ENCODE peak calls at places on chromosomes 12 and 14, in eight cellular contexts. U is Peyer's patch; H is CD4-positive, alpha-beta memory T cell; R is sigmoid colon; T is GM23338; C is GM23248; Y is MM.1S; O is CD8-positive, alpha-beta T cell. Q is an unnamed sample. For H3K27me3, the result is how much of the 10 kb centered on the place peaks cover.

GRCh38 chr14:45249847-45250575 is 3.0 kb downstream of the MIS18BP1 start:
- DNase-seq in U (no peak), H (no peak), R (peak), T (no peak), C (peak), Y (peak), O (no peak), Q (no peak)

GRCh38 chr12:31491819-31492598 is 98.9 kb downstream of the DENND5B start:
- DNase-seq in U (no peak), H (no peak), R (no peak), T (peak), C (peak), Y (no peak), O (no peak), Q (no peak)

GRCh38 chr12:77786675-77787074 is 44.0 kb upstream of the NAV3 start:
- DNase-seq in U (no peak), H (no peak), R (no peak), T (no peak), C (no peak), Y (no peak), O (no peak), Q (no peak)

GRCh38 chr14:52077261-52077984 is 8.6 kb upstream of the NID2 start:
- DNase-seq in U (no peak), H (no peak), R (no peak), T (no peak), C (peak), Y (no peak), O (no peak), Q (no peak)

GRCh38 chr14:30621354-30621953 is 665 bp upstream of the SCFD1 start:
- DNase-seq in U (no peak), H (no peak), R (no peak), T (peak), C (peak), Y (no peak), O (no peak), Q (peak)

GRCh38 chr14:49999216-49999761 is 106.4 kb downstream of the ARF6 start:
- DNase-seq in U (peak), H (peak), R (peak), T (no peak), C (peak), Y (peak), O (peak), Q (peak)

GRCh38 chr12:92108651-92109050 is 37.0 kb downstream of the BTG1 start:
- DNase-seq in U (no peak), H (no peak), R (peak), T (peak), C (peak), Y (no peak), O (no peak), Q (peak)

GRCh38 chr12:132256646-132257045 is 72.7 kb downstream of the GALNT9 start:
- DNase-seq in U (no peak), H (no peak), R (no peak), T (no peak), C (no peak), Y (no peak), O (no peak), Q (no peak)

GRCh38 chr12:120767071-120768024 is 41.7 kb downstream of the ACADS start:
- DNase-seq in U (no peak), H (no peak), R (no peak), T (no peak), C (no peak), Y (no peak), O (no peak), Q (peak)

GRCh38 chr12:2876431-2877046 is 435 bp downstream of the FOXM1 start:
- DNase-seq in U (no peak), H (no peak), R (peak), T (peak), C (peak), Y (peak), O (no peak), Q (no peak)

GRCh38 chr12:55824726-55825125 is 4.7 kb downstream of the DNAJC14 start:
- DNase-seq in U (no peak), H (no peak), R (no peak), T (no peak), C (no peak), Y (no peak), O (no peak), Q (no peak)

GRCh38 chr12:6607751-6608591 is 792 bp upstream of the CHD4 start:
- DNase-seq in U (peak), H (peak), R (peak), T (peak), C (peak), Y (peak), O (peak), Q (peak)

GRCh38 chr14:104972301-104973211 is 5.6 kb downstream of the AHNAK2 start:
- DNase-seq in U (no peak), H (no peak), R (peak), T (no peak), C (peak), Y (no peak), O (no peak), Q (no peak)

GRCh38 chr12:8912910-8913309 is 1.4 kb upstream of the PHC1 start:
- DNase-seq in U (no peak), H (no peak), R (no peak), T (peak), C (peak), Y (no peak), O (no peak), Q (peak)

GRCh38 chr14:23141706-23142467 is 22.8 kb upstream of the CEBPE start:
- DNase-seq in U (no peak), H (no peak), R (peak), T (no peak), C (peak), Y (no peak), O (no peak), Q (no peak)

GRCh38 chr14:104993306-104993705 is 7.7 kb downstream of the CLBA1 start:
- DNase-seq in U (no peak), H (no peak), R (no peak), T (no peak), C (no peak), Y (no peak), O (no peak), Q (no peak)

GRCh38 chr12:109731231-109731731 is 17.7 kb downstream of the FAM222A start:
- DNase-seq in U (no peak), H (no peak), R (peak), T (no peak), C (no peak), Y (no peak), O (no peak), Q (no peak)

GRCh38 chr14:52051861-52052260 is 17.0 kb downstream of the NID2 start:
- DNase-seq in U (no peak), H (no peak), R (no peak), T (no peak), C (peak), Y (no peak), O (no peak), Q (no peak)

GRCh38 chr14:51959928-51960327 is 29.4 kb upstream of the RTRAF start:
- DNase-seq in U (no peak), H (no peak), R (no peak), T (no peak), C (no peak), Y (no peak), O (no peak), Q (no peak)

GRCh38 chr14:91279354-91279753 is 34.9 kb upstream of the GPR68 start:
- DNase-seq in U (no peak), H (no peak), R (no peak), T (no peak), C (no peak), Y (no peak), O (no peak), Q (no peak)

GRCh38 chr12:34287986-34288962 is 266.0 kb downstream of the ALG10 start:
- DNase-seq in U (peak), H (no peak), R (peak), T (no peak), C (no peak), Y (no peak), O (no peak), Q (no peak)

GRCh38 chr12:124790650-124791400 is 72.8 kb downstream of the SCARB1 start:
- DNase-seq in U (no peak), H (no peak), R (no peak), T (no peak), C (no peak), Y (no peak), O (no peak), Q (no peak)

GRCh38 chr14:65501328-65501727 is 88.8 kb downstream of the FUT8 start:
- DNase-seq in U (no peak), H (no peak), R (no peak), T (no peak), C (no peak), Y (no peak), O (no peak), Q (no peak)

GRCh38 chr14:75176142-75176820 is at the start of gene TMED10:
- DNase-seq in U (peak), H (peak), R (peak), T (peak), C (peak), Y (peak), O (peak), Q (peak)

GRCh38 chr12:42213023-42213422 is 25.0 kb downstream of the YAF2 start:
- DNase-seq in U (no peak), H (no peak), R (no peak), T (no peak), C (no peak), Y (no peak), O (no peak), Q (no peak)

GRCh38 chr14:67446371-67447032 is 34.5 kb upstream of the PLEK2 start:
- DNase-seq in U (no peak), H (no peak), R (no peak), T (no peak), C (no peak), Y (no peak), O (no peak), Q (no peak)

GRCh38 chr12:6443361-6443983 is 1.3 kb upstream of the CD27 start:
- DNase-seq in U (peak), H (no peak), R (peak), T (no peak), C (no peak), Y (peak), O (no peak), Q (no peak)

GRCh38 chr12:101051901-101052550 is 158.0 kb downstream of the SLC5A8 start:
- DNase-seq in U (no peak), H (no peak), R (no peak), T (no peak), C (peak), Y (no peak), O (no peak), Q (no peak)

GRCh38 chr12:122097641-122098364 is 19.2 kb downstream of the MLXIP start:
- DNase-seq in U (no peak), H (no peak), R (peak), T (no peak), C (no peak), Y (no peak), O (no peak), Q (no peak)

GRCh38 chr14:59871166-59871495 is 555 bp upstream of the RTN1 start:
- DNase-seq in U (no peak), H (no peak), R (no peak), T (no peak), C (no peak), Y (no peak), O (no peak), Q (no peak)

GRCh38 chr12:76586764-76587395 is 27.3 kb upstream of the OSBPL8 start:
- DNase-seq in U (peak), H (peak), R (no peak), T (peak), C (peak), Y (peak), O (peak), Q (no peak)

GRCh38 chr14:69319911-69320310 is 60.0 kb downstream of the GALNT16 start:
- DNase-seq in U (no peak), H (no peak), R (no peak), T (no peak), C (no peak), Y (no peak), O (no peak), Q (no peak)

GRCh38 chr12:53754196-53754595 is 2.4 kb upstream of the CISTR start:
- DNase-seq in U (peak), H (no peak), R (no peak), T (no peak), C (no peak), Y (no peak), O (no peak), Q (no peak)

GRCh38 chr12:131912526-131913274 is 16.4 kb upstream of the PUS1 start:
- DNase-seq in U (peak), H (no peak), R (peak), T (no peak), C (peak), Y (no peak), O (no peak), Q (peak)

GRCh38 chr12:12724421-12725085 is 7.4 kb downstream of the CDKN1B start:
- DNase-seq in U (no peak), H (peak), R (no peak), T (peak), C (peak), Y (peak), O (peak), Q (peak)

GRCh38 chr12:111773801-111774551 is 7.2 kb downstream of the ALDH2 start:
- DNase-seq in U (peak), H (no peak), R (peak), T (no peak), C (peak), Y (peak), O (no peak), Q (no peak)

GRCh38 chr12:12901158-12901791 is 9.9 kb downstream of the GPRC5A start:
- DNase-seq in U (no peak), H (no peak), R (peak), T (no peak), C (peak), Y (no peak), O (no peak), Q (no peak)

GRCh38 chr14:39265741-39266588 is 32.2 kb downstream of the MIA2 start:
- DNase-seq in U (no peak), H (peak), R (no peak), T (no peak), C (peak), Y (peak), O (no peak), Q (no peak)

GRCh38 chr14:64232095-64232830 is 61.9 kb downstream of the ESR2 start:
- DNase-seq in U (no peak), H (no peak), R (no peak), T (no peak), C (peak), Y (no peak), O (no peak), Q (no peak)

DNA sequence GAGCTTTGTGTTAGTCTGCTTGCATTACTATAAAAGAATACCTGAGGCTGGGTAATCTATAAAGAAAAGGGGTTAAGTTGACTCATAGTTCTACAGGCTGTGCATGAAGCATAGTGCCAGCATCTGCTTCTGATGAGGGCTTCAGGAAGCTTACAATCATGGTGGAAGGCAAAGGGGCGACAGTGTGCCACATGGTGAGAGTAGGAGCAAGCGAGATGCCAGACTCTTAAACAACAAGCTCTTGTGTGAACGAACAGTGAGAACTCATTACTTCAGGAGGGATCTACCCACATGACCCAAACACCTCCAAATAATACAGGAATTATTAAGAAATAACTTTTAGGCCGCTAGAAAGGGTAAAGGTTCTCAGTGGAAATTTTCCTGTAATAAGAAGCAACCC is 28.1 kb downstream of the APOBEC1 start:
- DNase-seq in U (no peak), H (no peak), R (no peak), T (no peak), C (no peak), Y (no peak), O (no peak), Q (no peak)
- H3K4me3 ChIP-seq in U (no peak), H (no peak), R (no peak), T (peak), C (no peak), Y (peak), O (no peak), Q (peak)

GRCh38 chr12:1822699-1823098 is 2.3 kb downstream of the LRTM2 start:
- DNase-seq in U (no peak), H (no peak), R (no peak), T (no peak), C (no peak), Y (no peak), O (no peak), Q (no peak)
- H3K27me3 ChIP-seq in U (under half), H (under half), R (under half), T (under half), C (half or more), Y (half or more), O (under half), Q (under half)

GRCh38 chr12:99067171-99067785 is 422.2 kb downstream of the APAF1 start:
- DNase-seq in U (no peak), H (no peak), R (no peak), T (no peak), C (no peak), Y (no peak), O (no peak), Q (no peak)
- H3K4me3 ChIP-seq in U (no peak), H (no peak), R (no peak), T (no peak), C (no peak), Y (no peak), O (no peak), Q (no peak)

GRCh38 chr12:130029151-130029550 is 125.3 kb upstream of the TMEM132D start:
- DNase-seq in U (no peak), H (no peak), R (no peak), T (no peak), C (no peak), Y (no peak), O (no peak), Q (no peak)
- H3K27me3 ChIP-seq in U (under half), H (under half), R (half or more), T (under half), C (under half), Y (under half), O (under half), Q (under half)

GRCh38 chr14:26598672-26599131 is 869 bp upstream of the NOVA1 start:
- DNase-seq in U (no peak), H (no peak), R (peak), T (no peak), C (no peak), Y (no peak), O (no peak), Q (no peak)
- H3K4me3 ChIP-seq in U (peak), H (no peak), R (peak), T (peak), C (peak), Y (no peak), O (no peak), Q (peak)

GRCh38 chr14:24351517-24351916 is 11.7 kb upstream of the RIPK3 start:
- DNase-seq in U (no peak), H (no peak), R (no peak), T (peak), C (peak), Y (no peak), O (no peak), Q (no peak)

GRCh38 chr14:24349742-24350141 is 10.0 kb upstream of the RIPK3 start:
- DNase-seq in U (no peak), H (no peak), R (no peak), T (no peak), C (no peak), Y (no peak), O (no peak), Q (no peak)

GRCh38 chr14:24347140-24347539 is 7.3 kb upstream of the RIPK3 start:
- DNase-seq in U (no peak), H (no peak), R (no peak), T (no peak), C (no peak), Y (no peak), O (no peak), Q (no peak)

GRCh38 chr14:24343795-24344660 is 4.2 kb upstream of the RIPK3 start:
- DNase-seq in U (no peak), H (no peak), R (no peak), T (no peak), C (peak), Y (no peak), O (no peak), Q (no peak)

DNA sequence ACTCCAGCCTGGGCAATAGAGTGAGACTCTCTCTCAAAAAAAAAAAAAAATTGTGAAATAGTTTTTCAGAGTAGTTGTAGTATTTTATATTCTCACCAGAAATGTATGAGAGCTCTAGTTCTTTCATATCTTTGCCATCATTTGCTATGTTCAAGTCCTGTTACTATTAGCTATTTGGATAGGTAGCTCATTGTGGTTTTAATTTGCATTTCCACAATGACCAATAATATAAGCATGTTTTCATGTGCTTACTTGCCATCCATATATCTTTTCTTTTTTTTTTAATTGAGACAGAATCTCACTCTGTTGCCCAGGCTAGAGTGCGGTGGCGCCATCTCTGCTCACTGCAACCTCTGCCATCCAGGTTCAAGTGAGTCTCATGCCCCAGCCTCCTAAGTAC is 8.4 kb upstream of the RIPK3 start:
- DNase-seq in U (no peak), H (no peak), R (no peak), T (no peak), C (no peak), Y (no peak), O (no peak), Q (no peak)
- H3K27me3 ChIP-seq in U (under half), H (under half), R (under half), T (half or more), C (under half), Y (under half), O (under half), Q (under half)

DNA sequence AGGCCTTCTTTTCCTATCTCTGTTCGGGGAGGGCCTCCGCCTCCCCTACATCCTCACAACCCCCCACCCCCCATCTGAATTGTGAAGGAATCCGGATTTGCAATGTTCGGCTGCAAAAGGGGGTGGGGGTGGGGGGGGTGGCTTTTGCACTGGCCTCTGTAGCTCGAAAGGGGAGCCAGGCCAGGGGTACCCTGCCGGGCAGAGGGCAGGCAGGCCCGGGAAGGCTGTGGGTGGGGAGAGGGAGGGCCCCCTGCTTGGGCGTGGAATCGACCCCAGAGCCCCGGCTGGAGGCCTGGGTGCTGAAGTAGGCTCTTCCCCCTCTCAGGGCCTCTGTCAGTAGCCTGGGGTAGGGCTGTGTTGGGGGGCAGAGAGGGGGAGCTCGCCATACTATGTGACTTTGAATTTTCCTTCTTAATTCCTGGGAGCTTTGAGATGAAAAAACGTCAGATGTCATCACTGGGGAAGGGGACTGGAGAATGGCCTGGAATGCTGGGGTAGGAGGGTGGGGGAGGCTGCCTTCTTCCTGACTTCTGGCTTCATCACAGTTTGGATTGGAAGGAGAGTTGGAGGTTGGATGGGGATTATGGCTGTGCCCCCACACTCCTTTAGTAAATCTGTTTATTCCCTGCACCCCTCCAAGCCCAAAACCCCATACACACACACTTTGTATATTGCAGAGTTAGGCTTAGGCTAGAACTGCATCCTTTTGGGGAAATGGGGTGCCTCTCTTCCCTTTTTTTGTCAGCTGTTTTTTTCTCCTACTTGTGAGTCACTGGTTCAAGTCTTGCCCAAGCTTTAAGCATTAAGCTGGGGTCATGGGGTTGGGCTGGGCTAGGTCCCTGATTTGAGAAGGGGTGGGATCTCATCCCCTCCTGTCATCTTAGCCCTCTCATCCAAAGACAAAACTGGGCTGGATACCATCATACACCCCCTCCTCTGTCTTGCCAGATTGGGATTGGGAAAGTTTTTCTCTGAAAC is 1.3 kb downstream of the LRP1 start:
- DNase-seq in U (no peak), H (no peak), R (peak), T (peak), C (peak), Y (no peak), O (no peak), Q (peak)
- H3K4me3 ChIP-seq in U (peak), H (no peak), R (peak), T (peak), C (peak), Y (no peak), O (no peak), Q (peak)

GRCh38 chr12:49552425-49552824 is 13.6 kb downstream of the KCNH3 start:
- DNase-seq in U (no peak), H (no peak), R (no peak), T (no peak), C (no peak), Y (no peak), O (no peak), Q (peak)
- H3K27me3 ChIP-seq in U (under half), H (under half), R (under half), T (half or more), C (under half), Y (half or more), O (under half), Q (under half)